ENCODE peak calls at places on chromosome 5, in six cellular contexts. Q, K, F, D, O and I are unnamed samples.

GRCh38 chr5:58183078-58183885 is 276.6 kb downstream of the PLK2 start:
- DNase-seq in Q (no peak), D (no peak), K (no peak), O (no peak), F (no peak), I (no peak)

GRCh38 chr5:149153751-149154610 is 12.7 kb downstream of the ABLIM3 start:
- DNase-seq in O (peak), Q (peak), D (no peak), F (peak), K (no peak), I (no peak)

GRCh38 chr5:94691947-94692346 is 73.5 kb downstream of the SLF1 start:
- DNase-seq in D (no peak), Q (no peak), K (no peak), F (no peak), O (peak), I (peak)

GRCh38 chr5:147388171-147388977 is 121.5 kb downstream of the DPYSL3 start:
- DNase-seq in K (no peak), F (no peak), O (no peak), D (no peak), Q (no peak), I (no peak)

GRCh38 chr5:110086658-110087388 is 397.1 kb downstream of the MAN2A1 start:
- DNase-seq in K (no peak), F (peak), O (peak), D (no peak), Q (no peak), I (no peak)

GRCh38 chr5:17103471-17103870 is 114.0 kb upstream of the BASP1 start:
- DNase-seq in O (no peak), Q (no peak), F (no peak), D (peak), K (no peak), I (no peak)

GRCh38 chr5:32170303-32171170 is 3.6 kb downstream of the GOLPH3 start:
- DNase-seq in D (no peak), O (peak), F (peak), Q (peak), K (no peak), I (peak)

GRCh38 chr5:74380193-74380592 is 260.3 kb downstream of the ENC1 start:
- DNase-seq in O (no peak), D (no peak), F (no peak), K (no peak), Q (no peak), I (no peak)

GRCh38 chr5:143066556-143067281 is 296.5 kb downstream of the ARHGAP26 start:
- DNase-seq in F (no peak), O (no peak), Q (no peak), K (peak), D (no peak), I (no peak)

GRCh38 chr5:73544429-73545402 is 20.7 kb downstream of the ANKRA2 start:
- DNase-seq in D (peak), F (no peak), Q (no peak), K (no peak), O (peak), I (no peak)

GRCh38 chr5:71891856-71892255 is 172.8 kb downstream of the CARTPT start:
- DNase-seq in Q (no peak), K (no peak), D (no peak), O (peak), F (peak), I (no peak)

GRCh38 chr5:139647406-139648204 is 544 bp upstream of the CXXC5 start:
- DNase-seq in K (no peak), D (no peak), Q (no peak), F (no peak), O (no peak), I (no peak)

GRCh38 chr5:139845846-139846681 is 50.5 kb downstream of the PSD2 start:
- DNase-seq in K (no peak), D (no peak), O (no peak), F (no peak), Q (peak), I (no peak)

GRCh38 chr5:179226696-179227095 is 118.6 kb downstream of the ADAMTS2 start:
- DNase-seq in O (no peak), K (no peak), F (no peak), D (no peak), Q (no peak), I (no peak)

GRCh38 chr5:111857633-111858032 is 100.6 kb upstream of the NREP start:
- DNase-seq in F (no peak), K (no peak), D (no peak), Q (no peak), O (peak), I (no peak)

GRCh38 chr5:124718376-124718775 is 28.1 kb downstream of the ZNF608 start:
- DNase-seq in O (peak), Q (peak), K (no peak), F (no peak), D (no peak), I (peak)

GRCh38 chr5:134490255-134490924 is 35.1 kb upstream of the JADE2 start:
- DNase-seq in D (no peak), Q (no peak), F (no peak), O (no peak), K (no peak), I (no peak)

GRCh38 chr5:93395891-93396465 is 185.0 kb downstream of the NR2F1-AS1 start:
- DNase-seq in F (no peak), O (peak), K (no peak), D (no peak), Q (peak), I (no peak)

GRCh38 chr5:71786337-71787060 is 67.4 kb downstream of the CARTPT start:
- DNase-seq in D (no peak), F (no peak), Q (no peak), K (no peak), O (no peak), I (no peak)

GRCh38 chr5:53069626-53070025 is 39.9 kb downstream of the MOCS2 start:
- DNase-seq in K (no peak), F (peak), O (peak), Q (no peak), D (no peak), I (no peak)

GRCh38 chr5:16750445-16750844 is 133.6 kb upstream of the RETREG1 start:
- DNase-seq in Q (no peak), K (no peak), D (no peak), O (no peak), F (no peak), I (no peak)

GRCh38 chr5:10856646-10857332 is 95.8 kb upstream of the DAP start:
- DNase-seq in Q (no peak), D (peak), O (peak), K (peak), F (peak), I (no peak)

GRCh38 chr5:160235731-160236130 is 6.4 kb downstream of the FABP6 start:
- DNase-seq in K (no peak), Q (no peak), F (no peak), D (no peak), O (no peak), I (no peak)

GRCh38 chr5:178259623-178260536 is 27.3 kb upstream of the PHYKPL start:
- DNase-seq in Q (no peak), K (no peak), O (no peak), F (no peak), D (no peak), I (no peak)

GRCh38 chr5:38509185-38509584 is 47.3 kb downstream of the LIFR start:
- DNase-seq in O (peak), F (peak), Q (no peak), K (no peak), D (peak), I (no peak)

GRCh38 chr5:143016777-143017374 is 246.7 kb downstream of the ARHGAP26 start:
- DNase-seq in Q (peak), O (peak), K (peak), D (no peak), F (peak), I (peak)